ENCODE peak calls at places on chromosomes 3 and 15, in four cellular contexts. Z is astrocyte of the spinal cord, M is T follicular helper cell, G is substantia nigra. J is an unnamed sample.

GRCh38 chr3:133821767-133822638 is 16.4 kb downstream of the SRPRB start:
- DNase-seq in Z (peak), M (no peak), G (no peak), J (no peak)

GRCh38 chr3:24479816-24480215 is 14.8 kb downstream of the THRB start:
- DNase-seq in Z (no peak), M (no peak), G (no peak), J (no peak)

GRCh38 chr3:175153595-175153994 is 294.5 kb downstream of the NAALADL2 start:
- DNase-seq in Z (no peak), M (no peak), G (no peak), J (no peak)

GRCh38 chr3:61626484-61626883 is 65.1 kb downstream of the PTPRG start:
- DNase-seq in Z (no peak), M (no peak), G (no peak), J (no peak)

GRCh38 chr3:149969110-149969944 is 1.4 kb downstream of the PFN2 start:
- DNase-seq in Z (peak), M (no peak), G (peak), J (peak)

GRCh38 chr15:78561490-78561889 is 3.8 kb upstream of the CHRNA5 start:
- DNase-seq in Z (no peak), M (no peak), G (no peak), J (no peak)

GRCh38 chr15:48928877-48929538 is 34.7 kb downstream of the SHC4 start:
- DNase-seq in Z (peak), M (no peak), G (no peak), J (no peak)

GRCh38 chr3:75294124-75294523 is 370.0 kb upstream of the FRG2C start:
- DNase-seq in Z (peak), M (no peak), G (peak), J (peak)

GRCh38 chr15:74817370-74817737 is 4.7 kb downstream of the LMAN1L start:
- DNase-seq in Z (no peak), M (no peak), G (no peak), J (peak)

GRCh38 chr3:58664611-58665010 is 2.0 kb downstream of the FAM3D start:
- DNase-seq in Z (no peak), M (no peak), G (no peak), J (no peak)

GRCh38 chr3:60086811-60087210 is 1037.0 kb upstream of the CFAP20DC start:
- DNase-seq in Z (peak), M (no peak), G (no peak), J (no peak)

GRCh38 chr3:36540898-36541518 is 160.7 kb downstream of the STAC start:
- DNase-seq in Z (peak), M (no peak), G (no peak), J (peak)

GRCh38 chr3:58524326-58524888 is 12.6 kb downstream of the ACOX2 start:
- DNase-seq in Z (no peak), M (no peak), G (no peak), J (no peak)

GRCh38 chr3:40340541-40341170 is 31.1 kb downstream of the EIF1B start:
- DNase-seq in Z (no peak), M (no peak), G (no peak), J (no peak)

GRCh38 chr3:128679338-128679737 is 28.7 kb upstream of the RPN1 start:
- DNase-seq in Z (no peak), M (no peak), G (no peak), J (no peak)

GRCh38 chr15:98682992-98683701 is 34.8 kb downstream of the IGF1R start:
- DNase-seq in Z (no peak), M (no peak), G (no peak), J (no peak)

GRCh38 chr15:31453558-31454318 is 127.1 kb downstream of the KLF13 start:
- DNase-seq in Z (no peak), M (no peak), G (no peak), J (no peak)

GRCh38 chr15:94460624-94461023 is 229.3 kb downstream of the MCTP2 start:
- DNase-seq in Z (no peak), M (no peak), G (no peak), J (no peak)

GRCh38 chr3:53092942-53093341 is 37.3 kb downstream of the RFT1 start:
- DNase-seq in Z (no peak), M (no peak), G (no peak), J (no peak)

GRCh38 chr15:57172925-57173324 is 203.4 kb upstream of the CGNL1 start:
- DNase-seq in Z (no peak), M (no peak), G (no peak), J (no peak)

GRCh38 chr3:142904639-142905441 is 16.0 kb upstream of the PCOLCE2 start:
- DNase-seq in Z (peak), M (no peak), G (no peak), J (peak)

GRCh38 chr15:82662641-82663040 is 15.5 kb upstream of the CPEB1 start:
- DNase-seq in Z (no peak), M (no peak), G (no peak), J (no peak)

GRCh38 chr3:177199206-177199765 is 2.0 kb upstream of the TBL1XR1 start:
- DNase-seq in Z (no peak), M (peak), G (no peak), J (no peak)

GRCh38 chr3:56845505-56845904 is 43.8 kb upstream of the ARHGEF3 start:
- DNase-seq in Z (no peak), M (no peak), G (no peak), J (no peak)

GRCh38 chr15:81106560-81106959 is 27.5 kb upstream of the CFAP161 start:
- DNase-seq in Z (peak), M (no peak), G (no peak), J (peak)

GRCh38 chr3:188516515-188516914 is 362.6 kb downstream of the LPP start:
- DNase-seq in Z (no peak), M (no peak), G (no peak), J (no peak)

GRCh38 chr3:120688121-120688520 is 6.1 kb upstream of the HGD start:
- DNase-seq in Z (peak), M (no peak), G (no peak), J (no peak)

GRCh38 chr3:11757929-11758328 is 88.8 kb downstream of the TAMM41 start:
- DNase-seq in Z (no peak), M (no peak), G (no peak), J (no peak)